ENCODE peak calls at places on chromosome 18, in seven cellular contexts. L is kidney, T is thyroid gland, H is PC-3, W is right cardiac atrium, J is mesenchymal stem cell, A is left lung. G is an unnamed sample. For H3K9me3, the result is how much of the 10 kb centered on the place peaks cover.

GRCh38 chr18:1047406-1047805 is 142.7 kb downstream of the ADCYAP1 start:
- DNase-seq in H (no peak), A (no peak), L (no peak), J (peak), W (no peak), T (no peak), G (no peak)

GRCh38 chr18:21513292-21513691 is 87.2 kb downstream of the ESCO1 start:
- DNase-seq in J (peak), A (no peak), W (no peak), L (no peak), T (no peak), H (no peak), G (no peak)

GRCh38 chr18:27887711-27888495 is 289.0 kb downstream of the CDH2 start:
- DNase-seq in H (peak), T (no peak), A (no peak), L (no peak), J (peak), W (no peak), G (no peak)

GRCh38 chr18:59271606-59272220 is 1.5 kb downstream of the RAX start:
- DNase-seq in A (no peak), W (no peak), T (no peak), J (no peak), L (no peak), H (no peak), G (no peak)

GRCh38 chr18:48539406-48540328 is 836 bp downstream of the CTIF start:
- DNase-seq in L (peak), T (peak), A (no peak), H (peak), W (peak), J (peak), G (peak)

GRCh38 chr18:59155140-59155539 is 15.5 kb downstream of the SEC11C start:
- DNase-seq in L (no peak), J (peak), T (peak), A (no peak), H (no peak), W (no peak), G (no peak)

GRCh38 chr18:22422909-22423548 is 5.3 kb upstream of the CTAGE1 start:
- DNase-seq in L (no peak), J (no peak), A (peak), H (peak), T (peak), W (peak), G (peak)

GRCh38 chr18:23181547-23181946 is 46.3 kb downstream of the CABLES1 start:
- DNase-seq in W (no peak), H (no peak), J (no peak), T (peak), A (no peak), L (no peak), G (no peak)

GRCh38 chr18:21444465-21445023 is 156.0 kb downstream of the ESCO1 start:
- DNase-seq in W (no peak), L (no peak), A (no peak), H (peak), T (peak), J (peak), G (no peak)

GRCh38 chr18:25275414-25276001 is 76.5 kb downstream of the ZNF521 start:
- DNase-seq in L (no peak), A (no peak), J (no peak), W (peak), H (no peak), T (no peak), G (peak)

GRCh38 chr18:45666006-45666405 is 50.7 kb downstream of the SLC14A2 start:
- DNase-seq in L (no peak), W (no peak), H (no peak), J (no peak), T (no peak), A (no peak), G (no peak)

GRCh38 chr18:79182047-79182713 is 113.0 kb downstream of the ATP9B start:
- DNase-seq in T (no peak), A (no peak), W (no peak), L (no peak), J (no peak), H (no peak), G (no peak)

DNA sequence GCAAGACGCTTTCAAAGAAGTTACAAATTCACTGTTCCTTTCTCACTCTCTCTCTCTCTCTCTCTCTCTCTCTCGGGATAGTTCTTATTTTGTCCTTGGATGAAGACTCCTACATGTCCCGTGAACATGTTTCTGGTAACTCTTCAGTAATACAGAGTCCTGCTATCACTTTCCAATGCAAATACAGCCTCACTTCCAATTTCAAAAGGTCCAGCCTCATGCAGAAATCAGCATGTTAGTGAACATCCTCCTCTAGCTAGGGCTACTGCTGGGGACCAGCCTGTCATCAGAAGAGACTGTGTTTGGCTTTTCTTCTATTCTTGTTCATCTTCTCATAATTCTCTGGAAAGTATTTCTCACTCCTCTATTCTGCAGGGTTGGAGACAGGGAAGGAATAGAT is 1306.7 kb upstream of the CELF4 start:
- DNase-seq in W (no peak), J (no peak), H (no peak), A (no peak), L (no peak), T (no peak), G (no peak)
- H3K9me3 ChIP-seq in W (under half), J (under half), H (under half), A (under half), L (under half), T (under half), G (under half)

GRCh38 chr18:67516432-67517223 is at the start of gene DSEL:
- DNase-seq in W (peak), J (peak), H (peak), L (peak), T (peak), A (peak), G (peak)
- H3K4me3 ChIP-seq in W (peak), J (peak), H (peak), L (peak), T (peak), A (peak), G (peak)

GRCh38 chr18:8929381-8929780 is 173.1 kb upstream of the NDUFV2 start:
- DNase-seq in A (no peak), J (no peak), L (no peak), T (no peak), W (no peak), H (no peak), G (no peak)

GRCh38 chr18:8926464-8926863 is 176.0 kb upstream of the NDUFV2 start:
- DNase-seq in A (no peak), J (no peak), H (no peak), W (no peak), L (no peak), T (no peak), G (no peak)

GRCh38 chr18:8932866-8933265 is 169.6 kb upstream of the NDUFV2 start:
- DNase-seq in T (no peak), L (no peak), J (no peak), A (no peak), H (no peak), W (no peak), G (no peak)

GRCh38 chr18:8933714-8934284 is 168.7 kb upstream of the NDUFV2 start:
- DNase-seq in T (no peak), W (no peak), A (no peak), L (no peak), J (no peak), H (peak), G (no peak)

GRCh38 chr18:8930990-8931648 is 171.4 kb upstream of the NDUFV2 start:
- DNase-seq in W (no peak), A (no peak), T (no peak), H (no peak), L (no peak), J (no peak), G (no peak)
- H3K9me3 ChIP-seq in W (under half), A (under half), T (under half), H (under half), L (under half), J (under half), G (under half)

DNA sequence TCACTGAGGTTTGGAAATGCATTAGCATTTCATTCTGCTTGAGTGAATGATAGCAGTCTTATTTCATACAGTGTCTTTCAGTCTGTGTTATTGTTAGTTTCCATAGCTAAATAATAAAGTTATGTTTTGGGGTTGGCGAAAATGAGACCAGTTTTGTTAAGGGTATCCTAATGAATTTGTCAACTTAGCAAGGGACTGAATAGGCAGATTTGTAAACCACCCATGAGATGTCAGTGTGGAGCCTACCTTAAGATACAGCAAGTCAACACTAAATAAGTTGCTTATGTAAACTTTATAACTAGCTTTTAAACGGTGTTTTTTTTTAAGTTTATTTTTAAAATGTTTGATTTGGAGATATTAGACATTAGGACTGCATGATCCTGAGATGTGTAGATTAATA is 11.9 kb downstream of the NAPG start:
- DNase-seq in A (no peak), W (no peak), J (no peak), L (no peak), H (no peak), T (no peak), G (no peak)
- H3K4me3 ChIP-seq in A (no peak), W (no peak), J (no peak), L (no peak), H (no peak), T (no peak), G (no peak)

GRCh38 chr18:39340418-39340817 is 1774.8 kb upstream of the CELF4 start:
- DNase-seq in L (no peak), H (no peak), W (no peak), T (no peak), J (no peak), A (no peak), G (no peak)
- H3K9me3 ChIP-seq in L (under half), H (under half), W (under half), T (under half), J (under half), A (under half), G (under half)

DNA sequence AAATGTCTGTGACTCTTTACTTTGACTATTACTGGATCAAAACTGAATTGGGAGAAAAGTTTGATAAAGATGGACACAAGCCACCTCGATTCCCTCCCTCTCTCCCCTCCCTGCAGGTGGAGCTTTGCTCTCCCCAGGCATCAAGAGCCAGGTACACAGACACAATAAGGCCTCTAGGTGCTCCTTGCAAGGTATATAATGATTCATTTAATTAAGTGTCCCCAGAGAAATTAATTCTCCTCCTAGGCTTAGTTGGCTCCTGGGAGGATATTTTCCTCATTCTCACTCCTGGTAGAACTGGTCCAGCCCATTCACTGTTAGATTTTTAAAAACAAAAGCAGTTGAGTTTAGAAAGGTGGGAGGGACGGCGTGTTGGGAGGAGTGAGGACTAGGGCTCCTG is 352.4 kb upstream of the SMIM21 start:
- DNase-seq in H (no peak), T (no peak), J (no peak), L (no peak), W (no peak), A (no peak), G (no peak)
- H3K4me3 ChIP-seq in H (no peak), T (no peak), J (no peak), L (no peak), W (no peak), A (no peak), G (no peak)